ENCODE peak calls at places on chromosomes 5 and 9, in six cellular contexts. R is IMR-90, Q is mesenchymal stem cell, L is neuronal stem cell, U is H1, W is trophoblast cell. Z is an unnamed sample.
A peak's percentile ranks its signal among the peaks of the same experiment; 100 is the strongest.

GRCh38 chr5:176530983-176531901 is 6.0 kb downstream of the RNF44 start:
- DNase-seq in U (no peak), R (peak; percentile 74), Q (no peak), W (no peak), L (no peak), Z (no peak)

GRCh38 chr9:99690573-99690972 is 131.1 kb upstream of the NR4A3 start:
- DNase-seq in Q (no peak), L (no peak), U (no peak), W (no peak), R (no peak), Z (no peak)

GRCh38 chr5:50715001-50715400 is 48.6 kb downstream of the PARP8 start:
- DNase-seq in W (no peak), Q (no peak), U (no peak), L (no peak), R (no peak), Z (no peak)

GRCh38 chr9:95143591-95144561 is 173.6 kb downstream of the FANCC start:
- DNase-seq in Q (peak; percentile 43), L (no peak), R (peak; percentile 86), W (no peak), U (no peak), Z (no peak)

GRCh38 chr9:93127395-93127911 is 6.6 kb downstream of the NINJ1 start:
- DNase-seq in Q (no peak), L (no peak), U (no peak), R (no peak), W (no peak), Z (no peak)

GRCh38 chr5:159444441-159445082 is 114.3 kb upstream of the IL12B start:
- DNase-seq in L (peak; percentile 39), Q (peak; percentile 70), R (peak; percentile 69), W (no peak), U (no peak), Z (peak; percentile 30)

GRCh38 chr9:114186793-114187289 is 31.5 kb downstream of the COL27A1 start:
- DNase-seq in Q (no peak), U (no peak), R (no peak), W (no peak), L (no peak), Z (no peak)

GRCh38 chr5:79800979-79801827 is 111.6 kb downstream of the CMYA5 start:
- DNase-seq in W (peak; percentile 15), Q (peak; percentile 15), R (peak; percentile 28), U (no peak), L (no peak), Z (no peak)

GRCh38 chr5:142944140-142944539 is 174.0 kb downstream of the ARHGAP26 start:
- DNase-seq in Q (no peak), L (no peak), W (no peak), R (peak; percentile 68), U (no peak), Z (no peak)

GRCh38 chr5:56467176-56467717 is 234.1 kb upstream of the ANKRD55 start:
- DNase-seq in U (no peak), W (no peak), L (no peak), Q (no peak), R (no peak), Z (no peak)

GRCh38 chr5:56464935-56465756 is 232.0 kb upstream of the ANKRD55 start:
- DNase-seq in Q (no peak), W (no peak), U (no peak), R (no peak), L (no peak), Z (no peak)

GRCh38 chr5:56466136-56466816 is 233.1 kb upstream of the ANKRD55 start:
- DNase-seq in Q (no peak), R (no peak), L (no peak), W (no peak), U (no peak), Z (no peak)

GRCh38 chr5:56463944-56464571 is 230.9 kb upstream of the ANKRD55 start:
- DNase-seq in W (no peak), L (no peak), R (no peak), U (peak; percentile 48), Q (no peak), Z (no peak)

DNA sequence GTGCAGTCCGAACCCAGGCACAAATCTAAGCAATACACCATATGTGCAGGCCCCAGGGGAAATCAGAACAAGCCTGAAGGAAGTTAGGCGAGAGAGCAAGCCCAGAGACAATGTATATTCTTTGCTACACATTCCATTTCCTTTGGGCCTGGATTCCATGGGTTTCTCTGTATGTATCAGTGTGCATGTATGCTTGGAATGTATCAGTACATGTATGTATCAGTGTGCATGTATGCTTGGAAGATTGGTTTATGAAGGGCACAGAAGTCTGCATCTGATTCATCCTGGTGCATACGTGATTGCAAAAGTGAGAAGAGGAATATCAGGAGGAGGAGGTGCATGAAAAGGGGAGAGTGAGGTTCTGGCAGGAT is 232.6 kb upstream of the ANKRD55 start:
- DNase-seq in Q (peak; percentile 17), W (no peak), L (no peak), R (peak; percentile 41), U (no peak), Z (no peak)
- H3K14ac ChIP-seq in Q (no peak overlapping the region), W (no peak overlapping the region), L (no peak overlapping the region), R (peak overlapping the region; percentile 87), U (no peak overlapping the region), Z (no peak overlapping the region)

DNA sequence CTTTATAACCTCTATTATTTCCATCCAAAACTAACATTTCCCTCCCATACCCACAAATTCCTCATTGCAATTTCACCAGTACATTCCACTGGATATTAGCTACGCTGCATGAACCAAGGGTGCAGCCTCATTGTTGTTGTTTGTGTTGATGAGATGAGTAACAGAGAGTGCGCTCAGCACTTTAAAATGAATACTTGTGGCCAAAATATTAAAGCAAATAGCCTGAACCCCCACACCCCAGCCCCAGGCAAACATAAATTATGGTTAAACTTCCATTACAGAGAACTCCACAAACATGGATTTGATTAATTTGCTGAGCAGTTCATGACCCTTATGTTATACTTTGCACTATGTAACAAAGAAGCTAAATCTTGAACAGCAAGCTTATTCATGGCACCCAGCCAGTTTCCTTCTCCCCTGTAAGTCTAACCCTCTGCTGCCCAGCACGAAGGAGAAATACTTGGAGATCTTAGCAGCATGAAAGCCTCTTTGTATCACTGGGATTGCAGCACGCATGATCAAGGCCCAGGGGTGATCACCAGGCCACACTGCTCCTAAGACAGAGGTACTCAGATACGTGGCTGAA is 205.0 kb downstream of the DOCK8 start:
- DNase-seq in R (no peak), W (no peak), Q (no peak), L (no peak), U (no peak), Z (no peak)
- H3K4me1 ChIP-seq in R (no peaks in the 10 kb centered on the region), W (no peaks in the 10 kb centered on the region), Q (no peaks in the 10 kb centered on the region), L (no peaks in the 10 kb centered on the region), U (no peaks in the 10 kb centered on the region), Z (no peaks in the 10 kb centered on the region)

GRCh38 chr5:154755361-154756202 is at the start of gene LARP1:
- DNase-seq in W (no peak), Q (no peak), R (peak; percentile 19), U (no peak), L (peak; percentile 45), Z (no peak)
- H3K23ac ChIP-seq in W (no peak within 1 kb of the TSS), Q (peak within 1 kb of the TSS; percentile 99), R (peak within 1 kb of the TSS; percentile 73), U (no peak within 1 kb of the TSS), L (peak within 1 kb of the TSS; percentile 77), Z (no peak within 1 kb of the TSS)

DNA sequence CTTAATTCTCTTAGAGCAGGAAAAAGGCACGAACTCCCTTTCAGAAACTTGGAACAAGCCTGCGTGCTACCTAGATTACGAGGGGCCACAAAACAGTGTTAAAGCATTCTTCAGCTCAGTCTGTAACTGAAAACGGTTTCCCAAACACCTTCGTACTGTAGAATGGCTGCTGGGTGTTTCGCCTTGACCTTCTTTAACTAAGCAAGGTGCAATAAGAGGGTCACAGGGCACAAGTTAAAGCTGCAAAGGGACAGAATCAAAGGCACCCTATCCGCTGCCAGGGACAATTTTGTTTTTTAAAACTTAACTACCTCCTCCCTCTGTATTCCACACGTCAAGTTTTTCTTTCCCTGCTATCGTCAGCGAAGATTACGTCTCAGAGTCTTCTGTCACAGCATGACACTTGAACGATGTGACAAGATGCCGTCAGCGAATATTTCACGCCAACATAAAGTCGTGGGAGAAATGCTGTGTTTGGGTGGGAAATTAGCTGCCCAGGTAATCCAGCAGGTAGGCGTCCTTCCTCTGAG is 615 bp downstream of the LYSMD3 start:
- DNase-seq in W (peak; percentile 11), Q (peak; percentile 62), R (peak; percentile 29), U (no peak), L (no peak), Z (no peak)
- H3K14ac ChIP-seq in W (peak overlapping the region; percentile 94), Q (peak overlapping the region; percentile 98), R (peak overlapping the region; percentile 84), U (no peak overlapping the region), L (no peak overlapping the region), Z (no peak overlapping the region)